ENCODE peak calls at places on chromosomes 5 and 9, in four cellular contexts. One of them, this sample, is unnamed.

GRCh38 chr5:179274321-179275315 is 70.6 kb downstream of the ADAMTS2 start:
- DNase-seq in ELF-1: no peak
- DNase-seq in stimulated activated naive CD4-positive, alpha-beta T cell: no peak
- DNase-seq in lower lobe of right lung: peak; percentile 37
- DNase-seq in this sample: no peak

GRCh38 chr5:91151947-91152346 is 231.2 kb downstream of the ARRDC3 start:
- DNase-seq in ELF-1: no peak
- DNase-seq in stimulated activated naive CD4-positive, alpha-beta T cell: no peak
- DNase-seq in lower lobe of right lung: peak; percentile 74
- DNase-seq in this sample: no peak

GRCh38 chr5:66882592-66883227 is 286.5 kb downstream of the MAST4 start:
- DNase-seq in ELF-1: no peak
- DNase-seq in stimulated activated naive CD4-positive, alpha-beta T cell: no peak
- DNase-seq in lower lobe of right lung: no peak
- DNase-seq in this sample: no peak

GRCh38 chr5:76601470-76601869 is 21.7 kb downstream of the F2RL2 start:
- DNase-seq in ELF-1: peak; percentile 44
- DNase-seq in stimulated activated naive CD4-positive, alpha-beta T cell: no peak
- DNase-seq in lower lobe of right lung: no peak
- DNase-seq in this sample: no peak

GRCh38 chr9:125440411-125440810 is 178.8 kb downstream of the GAPVD1 start:
- DNase-seq in ELF-1: no peak
- DNase-seq in stimulated activated naive CD4-positive, alpha-beta T cell: no peak
- DNase-seq in lower lobe of right lung: no peak
- DNase-seq in this sample: no peak

GRCh38 chr9:122158202-122158601 is 1.4 kb downstream of the NDUFA8 start:
- DNase-seq in ELF-1: peak; percentile 79
- DNase-seq in stimulated activated naive CD4-positive, alpha-beta T cell: no peak
- DNase-seq in lower lobe of right lung: no peak
- DNase-seq in this sample: no peak

GRCh38 chr9:120151806-120152205 is 428.2 kb downstream of the CDK5RAP2 start:
- DNase-seq in ELF-1: no peak
- DNase-seq in stimulated activated naive CD4-positive, alpha-beta T cell: no peak
- DNase-seq in lower lobe of right lung: no peak
- DNase-seq in this sample: no peak

GRCh38 chr9:92714787-92715487 is 45.0 kb upstream of the IPPK start:
- DNase-seq in ELF-1: no peak
- DNase-seq in stimulated activated naive CD4-positive, alpha-beta T cell: no peak
- DNase-seq in lower lobe of right lung: no peak
- DNase-seq in this sample: no peak

GRCh38 chr5:136191304-136192014 is 1.5 kb downstream of the SMIM32 start:
- DNase-seq in ELF-1: peak; percentile 73
- DNase-seq in stimulated activated naive CD4-positive, alpha-beta T cell: no peak
- DNase-seq in lower lobe of right lung: no peak
- DNase-seq in this sample: no peak

GRCh38 chr5:153372433-153373167 is 117.9 kb upstream of the GRIA1 start:
- DNase-seq in ELF-1: no peak
- DNase-seq in stimulated activated naive CD4-positive, alpha-beta T cell: no peak
- DNase-seq in lower lobe of right lung: no peak
- DNase-seq in this sample: no peak

GRCh38 chr9:116391306-116391900 is 237.8 kb downstream of the PAPPA start:
- DNase-seq in ELF-1: peak; percentile 44
- DNase-seq in stimulated activated naive CD4-positive, alpha-beta T cell: no peak
- DNase-seq in lower lobe of right lung: no peak
- DNase-seq in this sample: no peak

GRCh38 chr5:106940301-106940846 is 730.4 kb downstream of the EFNA5 start:
- DNase-seq in ELF-1: no peak
- DNase-seq in stimulated activated naive CD4-positive, alpha-beta T cell: no peak
- DNase-seq in lower lobe of right lung: no peak
- DNase-seq in this sample: no peak

GRCh38 chr9:15936316-15936869 is 383.6 kb downstream of the CCDC171 start:
- DNase-seq in ELF-1: no peak
- DNase-seq in stimulated activated naive CD4-positive, alpha-beta T cell: no peak
- DNase-seq in lower lobe of right lung: no peak
- DNase-seq in this sample: no peak

GRCh38 chr5:154364845-154365244 is 81.0 kb upstream of the SAP30L start:
- DNase-seq in ELF-1: no peak
- DNase-seq in stimulated activated naive CD4-positive, alpha-beta T cell: no peak
- DNase-seq in lower lobe of right lung: no peak
- DNase-seq in this sample: no peak

This sample was measured in naive thymus-derived CD8-positive, alpha-beta T cell.